ENCODE peak calls at places on chromosomes 16 and 17, in nine cellular contexts. One of them, this sample, is unnamed.

GRCh38 chr17:38453951-38454421 is 25.7 kb downstream of the ARHGAP23 start:
- DNase-seq in substantia nigra: no peak
- DNase-seq in cardiac muscle cell: no peak
- DNase-seq in IMR-90: peak
- DNase-seq in neuronal stem cell: no peak
- DNase-seq in PC-9: peak
- DNase-seq in CD8-positive, alpha-beta memory T cell: no peak
- DNase-seq in uterus: peak
- DNase-seq in CD8-positive, alpha-beta T cell: no peak
- DNase-seq in this sample: no peak

GRCh38 chr17:77908501-77908900 is 50.0 kb upstream of the TNRC6C start:
- DNase-seq in substantia nigra: no peak
- DNase-seq in cardiac muscle cell: no peak
- DNase-seq in IMR-90: no peak
- DNase-seq in neuronal stem cell: no peak
- DNase-seq in PC-9: no peak
- DNase-seq in CD8-positive, alpha-beta memory T cell: no peak
- DNase-seq in uterus: no peak
- DNase-seq in CD8-positive, alpha-beta T cell: no peak
- DNase-seq in this sample: no peak

GRCh38 chr17:28957277-28957991 is 6.1 kb upstream of the PHF12 start:
- DNase-seq in substantia nigra: no peak
- DNase-seq in cardiac muscle cell: no peak
- DNase-seq in IMR-90: no peak
- DNase-seq in neuronal stem cell: no peak
- DNase-seq in PC-9: no peak
- DNase-seq in CD8-positive, alpha-beta memory T cell: no peak
- DNase-seq in uterus: no peak
- DNase-seq in CD8-positive, alpha-beta T cell: no peak
- DNase-seq in this sample: no peak

GRCh38 chr17:50214986-50215730 is 13.7 kb upstream of the COL1A1 start:
- DNase-seq in substantia nigra: no peak
- DNase-seq in cardiac muscle cell: no peak
- DNase-seq in IMR-90: no peak
- DNase-seq in neuronal stem cell: no peak
- DNase-seq in PC-9: no peak
- DNase-seq in CD8-positive, alpha-beta memory T cell: no peak
- DNase-seq in uterus: peak
- DNase-seq in CD8-positive, alpha-beta T cell: no peak
- DNase-seq in this sample: no peak

GRCh38 chr16:64440421-64440831 is 681.4 kb downstream of the CDH11 start:
- DNase-seq in substantia nigra: no peak
- DNase-seq in cardiac muscle cell: no peak
- DNase-seq in IMR-90: peak
- DNase-seq in neuronal stem cell: no peak
- DNase-seq in PC-9: no peak
- DNase-seq in CD8-positive, alpha-beta memory T cell: no peak
- DNase-seq in uterus: peak
- DNase-seq in CD8-positive, alpha-beta T cell: no peak
- DNase-seq in this sample: peak

GRCh38 chr17:42270596-42270995 is 5.6 kb downstream of the STAT5B start:
- DNase-seq in substantia nigra: no peak
- DNase-seq in cardiac muscle cell: no peak
- DNase-seq in IMR-90: no peak
- DNase-seq in neuronal stem cell: no peak
- DNase-seq in PC-9: no peak
- DNase-seq in CD8-positive, alpha-beta memory T cell: no peak
- DNase-seq in uterus: no peak
- DNase-seq in CD8-positive, alpha-beta T cell: no peak
- DNase-seq in this sample: no peak

GRCh38 chr17:15780188-15780587 is 48.1 kb downstream of the TBC1D26 start:
- DNase-seq in substantia nigra: no peak
- DNase-seq in cardiac muscle cell: no peak
- DNase-seq in IMR-90: no peak
- DNase-seq in neuronal stem cell: no peak
- DNase-seq in PC-9: no peak
- DNase-seq in CD8-positive, alpha-beta memory T cell: no peak
- DNase-seq in uterus: no peak
- DNase-seq in CD8-positive, alpha-beta T cell: no peak
- DNase-seq in this sample: no peak

GRCh38 chr17:38561416-38562214 is 44.1 kb downstream of the SRCIN1 start:
- DNase-seq in substantia nigra: no peak
- DNase-seq in cardiac muscle cell: peak
- DNase-seq in IMR-90: no peak
- DNase-seq in neuronal stem cell: no peak
- DNase-seq in PC-9: no peak
- DNase-seq in CD8-positive, alpha-beta memory T cell: no peak
- DNase-seq in uterus: no peak
- DNase-seq in CD8-positive, alpha-beta T cell: no peak
- DNase-seq in this sample: no peak

GRCh38 chr16:82695806-82696205 is 69.0 kb downstream of the CDH13 start:
- DNase-seq in substantia nigra: no peak
- DNase-seq in cardiac muscle cell: no peak
- DNase-seq in IMR-90: no peak
- DNase-seq in neuronal stem cell: no peak
- DNase-seq in PC-9: no peak
- DNase-seq in CD8-positive, alpha-beta memory T cell: no peak
- DNase-seq in uterus: no peak
- DNase-seq in CD8-positive, alpha-beta T cell: no peak
- DNase-seq in this sample: no peak

GRCh38 chr16:55552621-55553020 is 13.9 kb upstream of the CAPNS2 start:
- DNase-seq in substantia nigra: no peak
- DNase-seq in cardiac muscle cell: no peak
- DNase-seq in IMR-90: peak
- DNase-seq in neuronal stem cell: no peak
- DNase-seq in PC-9: peak
- DNase-seq in CD8-positive, alpha-beta memory T cell: no peak
- DNase-seq in uterus: no peak
- DNase-seq in CD8-positive, alpha-beta T cell: no peak
- DNase-seq in this sample: peak

GRCh38 chr17:68424861-68425260 is 32.4 kb downstream of the WIPI1 start:
- DNase-seq in substantia nigra: no peak
- DNase-seq in cardiac muscle cell: no peak
- DNase-seq in IMR-90: no peak
- DNase-seq in neuronal stem cell: no peak
- DNase-seq in PC-9: peak
- DNase-seq in CD8-positive, alpha-beta memory T cell: no peak
- DNase-seq in uterus: no peak
- DNase-seq in CD8-positive, alpha-beta T cell: no peak
- DNase-seq in this sample: no peak

GRCh38 chr16:84989791-84990620 is 21.3 kb downstream of the ZDHHC7 start:
- DNase-seq in substantia nigra: no peak
- DNase-seq in cardiac muscle cell: no peak
- DNase-seq in IMR-90: no peak
- DNase-seq in neuronal stem cell: no peak
- DNase-seq in PC-9: no peak
- DNase-seq in CD8-positive, alpha-beta memory T cell: no peak
- DNase-seq in uterus: no peak
- DNase-seq in CD8-positive, alpha-beta T cell: no peak
- DNase-seq in this sample: no peak

GRCh38 chr17:53470626-53471025 is 352.1 kb upstream of the KIF2B start:
- DNase-seq in substantia nigra: no peak
- DNase-seq in cardiac muscle cell: no peak
- DNase-seq in IMR-90: no peak
- DNase-seq in neuronal stem cell: no peak
- DNase-seq in PC-9: no peak
- DNase-seq in CD8-positive, alpha-beta memory T cell: no peak
- DNase-seq in uterus: no peak
- DNase-seq in CD8-positive, alpha-beta T cell: no peak
- DNase-seq in this sample: no peak

GRCh38 chr17:49931416-49931815 is 37.6 kb upstream of the DLX4 start:
- DNase-seq in substantia nigra: no peak
- DNase-seq in cardiac muscle cell: no peak
- DNase-seq in IMR-90: no peak
- DNase-seq in neuronal stem cell: no peak
- DNase-seq in PC-9: no peak
- DNase-seq in CD8-positive, alpha-beta memory T cell: no peak
- DNase-seq in uterus: no peak
- DNase-seq in CD8-positive, alpha-beta T cell: no peak
- DNase-seq in this sample: no peak

GRCh38 chr17:83145358-83145738 is 65.9 kb downstream of the METRNL start:
- DNase-seq in substantia nigra: no peak
- DNase-seq in cardiac muscle cell: no peak
- DNase-seq in IMR-90: no peak
- DNase-seq in neuronal stem cell: no peak
- DNase-seq in PC-9: no peak
- DNase-seq in CD8-positive, alpha-beta memory T cell: no peak
- DNase-seq in uterus: no peak
- DNase-seq in CD8-positive, alpha-beta T cell: no peak
- DNase-seq in this sample: no peak

DNA sequence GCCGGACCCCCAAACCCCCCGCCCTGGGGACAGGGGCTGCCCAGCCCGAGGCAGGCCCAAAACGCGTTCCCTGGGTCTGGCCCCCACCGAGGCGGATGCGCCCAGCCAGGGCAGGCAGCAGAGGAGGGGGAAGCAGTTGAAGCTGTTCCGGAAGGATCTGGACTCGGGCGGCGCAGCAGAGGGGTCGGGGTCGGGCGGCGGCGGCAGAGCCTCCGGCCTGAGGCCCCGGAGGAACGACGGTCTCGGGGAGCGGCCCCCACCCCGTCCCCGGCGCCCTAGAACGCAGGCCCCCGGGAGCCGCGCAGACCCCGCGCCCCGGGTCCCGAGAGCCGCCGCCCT is 22.9 kb upstream of the ZFPM1 start:
- DNase-seq in substantia nigra: no peak
- DNase-seq in cardiac muscle cell: no peak
- DNase-seq in IMR-90: no peak
- DNase-seq in neuronal stem cell: no peak
- DNase-seq in PC-9: no peak
- DNase-seq in CD8-positive, alpha-beta memory T cell: no peak
- DNase-seq in uterus: no peak
- DNase-seq in CD8-positive, alpha-beta T cell: no peak
- DNase-seq in this sample: no peak
- H3K27ac ChIP-seq in substantia nigra: peak
- H3K27ac ChIP-seq in cardiac muscle cell: no peak
- H3K27ac ChIP-seq in IMR-90: no peak
- H3K27ac ChIP-seq in neuronal stem cell: no peak
- H3K27ac ChIP-seq in PC-9: no peak
- H3K27ac ChIP-seq in CD8-positive, alpha-beta memory T cell: no peak
- H3K27ac ChIP-seq in uterus: peak
- H3K27ac ChIP-seq in CD8-positive, alpha-beta T cell: no peak
- H3K27ac ChIP-seq in this sample: peak

GRCh38 chr16:31147574-31147973 is 2.3 kb downstream of the PRSS36 start:
- DNase-seq in substantia nigra: no peak
- DNase-seq in cardiac muscle cell: no peak
- DNase-seq in IMR-90: no peak
- DNase-seq in neuronal stem cell: no peak
- DNase-seq in PC-9: no peak
- DNase-seq in CD8-positive, alpha-beta memory T cell: no peak
- DNase-seq in uterus: no peak
- DNase-seq in CD8-positive, alpha-beta T cell: no peak
- DNase-seq in this sample: no peak

GRCh38 chr16:31149894-31150890 is at the start of gene PRSS36:
- DNase-seq in substantia nigra: no peak
- DNase-seq in cardiac muscle cell: no peak
- DNase-seq in IMR-90: no peak
- DNase-seq in neuronal stem cell: no peak
- DNase-seq in PC-9: peak
- DNase-seq in CD8-positive, alpha-beta memory T cell: no peak
- DNase-seq in uterus: no peak
- DNase-seq in CD8-positive, alpha-beta T cell: no peak
- DNase-seq in this sample: no peak

GRCh38 chr16:31148281-31148728 is 1.6 kb downstream of the PRSS36 start:
- DNase-seq in substantia nigra: no peak
- DNase-seq in cardiac muscle cell: no peak
- DNase-seq in IMR-90: no peak
- DNase-seq in neuronal stem cell: no peak
- DNase-seq in PC-9: peak
- DNase-seq in CD8-positive, alpha-beta memory T cell: no peak
- DNase-seq in uterus: no peak
- DNase-seq in CD8-positive, alpha-beta T cell: no peak
- DNase-seq in this sample: no peak

GRCh38 chr16:31148896-31149295 is 970 bp downstream of the PRSS36 start:
- DNase-seq in substantia nigra: no peak
- DNase-seq in cardiac muscle cell: no peak
- DNase-seq in IMR-90: no peak
- DNase-seq in neuronal stem cell: no peak
- DNase-seq in PC-9: no peak
- DNase-seq in CD8-positive, alpha-beta memory T cell: no peak
- DNase-seq in uterus: no peak
- DNase-seq in CD8-positive, alpha-beta T cell: no peak
- DNase-seq in this sample: no peak

DNA sequence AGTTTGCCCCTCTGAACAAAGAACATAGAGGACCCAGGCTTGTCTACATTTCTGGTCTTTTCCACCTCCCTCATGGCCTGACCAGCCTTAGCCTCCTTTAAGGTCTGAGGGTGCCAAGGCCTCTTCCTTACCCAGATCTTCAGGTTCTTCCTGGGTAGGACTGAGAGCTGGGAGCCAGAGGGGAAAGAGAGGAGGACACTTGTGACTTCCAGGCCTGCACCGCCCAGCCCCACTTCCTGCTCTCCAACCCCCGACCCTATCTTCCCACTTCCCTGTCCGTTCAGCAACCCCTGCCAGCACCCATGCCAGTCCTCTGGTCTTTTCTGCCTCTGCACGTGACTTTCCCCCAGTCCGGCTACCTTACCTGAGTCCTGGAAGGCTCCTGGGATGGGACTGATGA is 534 bp downstream of the PRSS36 start:
- DNase-seq in substantia nigra: no peak
- DNase-seq in cardiac muscle cell: no peak
- DNase-seq in IMR-90: no peak
- DNase-seq in neuronal stem cell: no peak
- DNase-seq in PC-9: no peak
- DNase-seq in CD8-positive, alpha-beta memory T cell: no peak
- DNase-seq in uterus: no peak
- DNase-seq in CD8-positive, alpha-beta T cell: no peak
- DNase-seq in this sample: no peak
- H3K27ac ChIP-seq in substantia nigra: no peak
- H3K27ac ChIP-seq in cardiac muscle cell: no peak
- H3K27ac ChIP-seq in IMR-90: no peak
- H3K27ac ChIP-seq in neuronal stem cell: no peak
- H3K27ac ChIP-seq in PC-9: peak
- H3K27ac ChIP-seq in CD8-positive, alpha-beta memory T cell: no peak
- H3K27ac ChIP-seq in uterus: no peak
- H3K27ac ChIP-seq in CD8-positive, alpha-beta T cell: no peak
- H3K27ac ChIP-seq in this sample: no peak

DNA sequence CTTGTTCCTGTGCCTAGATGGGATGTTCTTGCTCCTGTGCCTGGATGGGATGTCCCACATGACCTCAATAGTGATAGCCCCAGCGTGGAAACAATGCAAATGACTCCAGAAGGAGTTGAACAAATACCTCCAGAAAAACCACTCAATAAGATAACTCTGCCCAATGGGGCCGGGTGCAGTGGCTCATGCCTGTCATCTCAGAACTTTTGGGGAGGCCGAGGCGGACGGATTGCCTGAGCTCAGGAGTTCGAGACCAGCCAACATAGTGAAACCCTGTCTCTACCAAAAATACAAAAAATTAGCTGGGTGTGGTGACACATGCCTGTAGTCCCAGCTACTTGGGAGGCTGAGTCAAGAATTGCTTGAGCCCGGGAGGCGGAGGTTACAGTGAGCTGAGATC is 15.2 kb upstream of the LITAF start:
- DNase-seq in substantia nigra: no peak
- DNase-seq in cardiac muscle cell: no peak
- DNase-seq in IMR-90: no peak
- DNase-seq in neuronal stem cell: no peak
- DNase-seq in PC-9: no peak
- DNase-seq in CD8-positive, alpha-beta memory T cell: no peak
- DNase-seq in uterus: no peak
- DNase-seq in CD8-positive, alpha-beta T cell: no peak
- DNase-seq in this sample: no peak
- H3K27ac ChIP-seq in substantia nigra: no peak
- H3K27ac ChIP-seq in cardiac muscle cell: no peak
- H3K27ac ChIP-seq in IMR-90: no peak
- H3K27ac ChIP-seq in neuronal stem cell: no peak
- H3K27ac ChIP-seq in PC-9: no peak
- H3K27ac ChIP-seq in CD8-positive, alpha-beta memory T cell: no peak
- H3K27ac ChIP-seq in uterus: no peak
- H3K27ac ChIP-seq in CD8-positive, alpha-beta T cell: no peak
- H3K27ac ChIP-seq in this sample: no peak

GRCh38 chr16:8517280-8517679 is 73.0 kb downstream of the TMEM114 start:
- DNase-seq in substantia nigra: no peak
- DNase-seq in cardiac muscle cell: no peak
- DNase-seq in IMR-90: no peak
- DNase-seq in neuronal stem cell: no peak
- DNase-seq in PC-9: no peak
- DNase-seq in CD8-positive, alpha-beta memory T cell: no peak
- DNase-seq in uterus: no peak
- DNase-seq in CD8-positive, alpha-beta T cell: no peak
- DNase-seq in this sample: no peak
- H3K27ac ChIP-seq in substantia nigra: no peak
- H3K27ac ChIP-seq in cardiac muscle cell: no peak
- H3K27ac ChIP-seq in IMR-90: no peak
- H3K27ac ChIP-seq in neuronal stem cell: no peak
- H3K27ac ChIP-seq in PC-9: no peak
- H3K27ac ChIP-seq in CD8-positive, alpha-beta memory T cell: no peak
- H3K27ac ChIP-seq in uterus: no peak
- H3K27ac ChIP-seq in CD8-positive, alpha-beta T cell: no peak
- H3K27ac ChIP-seq in this sample: no peak

This sample was measured in brain microvascular endothelial cell.